ENCODE peak calls at places on chromosomes 7 and 10, in seven cellular contexts. One of them, this sample, is unnamed.

GRCh38 chr7:72416846-72417245 is 4.7 kb upstream of the CALN1 start:
- DNase-seq in astrocyte: no peak
- DNase-seq in heart left ventricle: no peak
- DNase-seq in GM12865: no peak
- DNase-seq in GM10248: no peak
- DNase-seq in tibial artery: no peak
- DNase-seq in nephron progenitor cell: no peak
- DNase-seq in this sample: no peak

GRCh38 chr10:98572594-98572993 is 125.9 kb upstream of the HPS1 start:
- DNase-seq in astrocyte: no peak
- DNase-seq in tibial artery: no peak
- DNase-seq in nephron progenitor cell: no peak
- DNase-seq in GM10248: no peak
- DNase-seq in GM12865: no peak
- DNase-seq in heart left ventricle: no peak
- DNase-seq in this sample: no peak

GRCh38 chr7:85160223-85160622 is 26.6 kb downstream of the SEMA3D start:
- DNase-seq in heart left ventricle: no peak
- DNase-seq in GM10248: peak
- DNase-seq in nephron progenitor cell: no peak
- DNase-seq in GM12865: peak
- DNase-seq in tibial artery: no peak
- DNase-seq in astrocyte: peak
- DNase-seq in this sample: no peak

GRCh38 chr10:98041352-98042043 is 11.1 kb upstream of the CRTAC1 start:
- DNase-seq in GM10248: peak
- DNase-seq in heart left ventricle: peak
- DNase-seq in GM12865: peak
- DNase-seq in tibial artery: peak
- DNase-seq in astrocyte: peak
- DNase-seq in nephron progenitor cell: peak
- DNase-seq in this sample: peak

GRCh38 chr10:97028126-97028831 is 157.5 kb downstream of the SLIT1 start:
- DNase-seq in nephron progenitor cell: no peak
- DNase-seq in GM10248: no peak
- DNase-seq in GM12865: no peak
- DNase-seq in astrocyte: peak
- DNase-seq in heart left ventricle: no peak
- DNase-seq in tibial artery: no peak
- DNase-seq in this sample: no peak

GRCh38 chr10:26593896-26594295 is 103.6 kb upstream of the PDSS1 start:
- DNase-seq in GM10248: peak
- DNase-seq in nephron progenitor cell: no peak
- DNase-seq in astrocyte: no peak
- DNase-seq in tibial artery: no peak
- DNase-seq in heart left ventricle: no peak
- DNase-seq in GM12865: no peak
- DNase-seq in this sample: no peak

GRCh38 chr10:42963302-42963701 is 113.6 kb upstream of the RET start:
- DNase-seq in heart left ventricle: peak
- DNase-seq in nephron progenitor cell: no peak
- DNase-seq in GM10248: no peak
- DNase-seq in GM12865: no peak
- DNase-seq in tibial artery: peak
- DNase-seq in astrocyte: no peak
- DNase-seq in this sample: no peak

GRCh38 chr10:92181575-92181974 is 109.3 kb downstream of the CPEB3 start:
- DNase-seq in tibial artery: no peak
- DNase-seq in GM12865: peak
- DNase-seq in GM10248: no peak
- DNase-seq in nephron progenitor cell: no peak
- DNase-seq in astrocyte: no peak
- DNase-seq in heart left ventricle: no peak
- DNase-seq in this sample: no peak

GRCh38 chr10:132374176-132374575 is 22.8 kb upstream of the PWWP2B start:
- DNase-seq in GM12865: no peak
- DNase-seq in nephron progenitor cell: no peak
- DNase-seq in tibial artery: peak
- DNase-seq in GM10248: no peak
- DNase-seq in heart left ventricle: no peak
- DNase-seq in astrocyte: no peak
- DNase-seq in this sample: no peak

GRCh38 chr10:34001087-34001580 is 666.7 kb upstream of the NRP1 start:
- DNase-seq in heart left ventricle: no peak
- DNase-seq in GM10248: no peak
- DNase-seq in GM12865: no peak
- DNase-seq in astrocyte: peak
- DNase-seq in tibial artery: no peak
- DNase-seq in nephron progenitor cell: no peak
- DNase-seq in this sample: no peak
- TF ChIP-seq CTCF in heart left ventricle: no peak
- TF ChIP-seq CTCF in GM10248: no peak
- TF ChIP-seq CTCF in GM12865: no peak
- TF ChIP-seq CTCF in astrocyte: no peak
- TF ChIP-seq CTCF in tibial artery: no peak
- TF ChIP-seq CTCF in nephron progenitor cell: no peak
- TF ChIP-seq CTCF in this sample: no peak

DNA sequence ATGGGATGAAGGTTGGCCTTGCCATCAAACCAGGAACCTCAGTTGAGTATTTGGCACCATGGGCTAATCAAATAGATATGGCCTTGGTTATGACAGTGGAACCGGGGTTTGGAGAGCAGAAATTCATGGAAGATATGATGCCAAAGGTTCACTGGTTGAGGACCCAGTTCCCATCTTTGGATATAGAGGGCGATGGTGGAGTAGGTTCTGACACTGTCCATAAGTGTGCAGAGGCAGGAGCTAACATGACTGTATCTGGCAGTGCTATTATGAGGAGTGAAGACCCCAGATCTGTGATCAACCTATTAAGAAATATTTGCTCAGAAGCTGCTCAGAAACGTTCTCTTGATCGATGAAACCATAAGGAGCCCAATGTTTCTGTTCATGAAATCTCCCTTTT is 641 bp downstream of the RPEL1 start:
- DNase-seq in nephron progenitor cell: no peak
- DNase-seq in heart left ventricle: no peak
- DNase-seq in GM12865: no peak
- DNase-seq in GM10248: no peak
- DNase-seq in astrocyte: no peak
- DNase-seq in tibial artery: no peak
- DNase-seq in this sample: no peak
- TF ChIP-seq CTCF in nephron progenitor cell: no peak
- TF ChIP-seq CTCF in heart left ventricle: no peak
- TF ChIP-seq CTCF in GM12865: no peak
- TF ChIP-seq CTCF in GM10248: no peak
- TF ChIP-seq CTCF in astrocyte: peak
- TF ChIP-seq CTCF in tibial artery: no peak
- TF ChIP-seq CTCF in this sample: no peak

GRCh38 chr10:48470115-48470892 is 134.6 kb downstream of the ARHGAP22 start:
- DNase-seq in heart left ventricle: no peak
- DNase-seq in GM10248: no peak
- DNase-seq in GM12865: no peak
- DNase-seq in nephron progenitor cell: peak
- DNase-seq in astrocyte: no peak
- DNase-seq in tibial artery: peak
- DNase-seq in this sample: no peak

GRCh38 chr10:48472670-48473069 is 132.2 kb downstream of the ARHGAP22 start:
- DNase-seq in tibial artery: no peak
- DNase-seq in astrocyte: no peak
- DNase-seq in heart left ventricle: no peak
- DNase-seq in GM10248: no peak
- DNase-seq in GM12865: no peak
- DNase-seq in nephron progenitor cell: no peak
- DNase-seq in this sample: no peak

GRCh38 chr10:48468866-48469511 is 135.9 kb downstream of the ARHGAP22 start:
- DNase-seq in tibial artery: no peak
- DNase-seq in astrocyte: no peak
- DNase-seq in nephron progenitor cell: no peak
- DNase-seq in GM12865: no peak
- DNase-seq in GM10248: no peak
- DNase-seq in heart left ventricle: no peak
- DNase-seq in this sample: no peak

GRCh38 chr10:48469516-48470020 is 135.3 kb downstream of the ARHGAP22 start:
- DNase-seq in nephron progenitor cell: no peak
- DNase-seq in astrocyte: no peak
- DNase-seq in heart left ventricle: no peak
- DNase-seq in GM10248: no peak
- DNase-seq in GM12865: no peak
- DNase-seq in tibial artery: no peak
- DNase-seq in this sample: no peak

GRCh38 chr10:48470893-48471805 is 133.7 kb downstream of the ARHGAP22 start:
- DNase-seq in tibial artery: no peak
- DNase-seq in GM10248: no peak
- DNase-seq in heart left ventricle: no peak
- DNase-seq in nephron progenitor cell: peak
- DNase-seq in GM12865: no peak
- DNase-seq in astrocyte: peak
- DNase-seq in this sample: no peak
- TF ChIP-seq CTCF in tibial artery: no peak
- TF ChIP-seq CTCF in GM10248: no peak
- TF ChIP-seq CTCF in heart left ventricle: no peak
- TF ChIP-seq CTCF in nephron progenitor cell: no peak
- TF ChIP-seq CTCF in GM12865: no peak
- TF ChIP-seq CTCF in astrocyte: peak
- TF ChIP-seq CTCF in this sample: peak

DNA sequence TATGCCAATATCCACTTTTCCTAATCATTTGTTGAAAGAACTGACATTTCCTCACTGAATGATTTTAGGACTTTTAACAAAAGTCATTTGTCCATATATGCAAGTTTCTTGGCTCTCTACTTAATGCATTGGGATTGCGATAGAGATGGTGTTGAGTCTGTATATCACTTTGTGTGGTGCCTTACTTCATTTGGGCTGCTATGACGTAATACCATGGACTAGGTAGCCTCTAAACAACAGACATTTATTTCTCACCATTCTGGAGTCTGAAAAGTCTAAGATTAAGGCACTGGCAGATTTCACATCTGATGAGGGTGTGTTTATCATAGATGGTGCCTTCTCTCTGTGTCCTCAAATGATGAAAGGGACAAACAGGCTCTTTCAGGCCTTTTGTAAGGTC is 342.6 kb downstream of the DPP6 start:
- DNase-seq in heart left ventricle: no peak
- DNase-seq in astrocyte: no peak
- DNase-seq in nephron progenitor cell: no peak
- DNase-seq in tibial artery: no peak
- DNase-seq in GM10248: no peak
- DNase-seq in GM12865: no peak
- DNase-seq in this sample: no peak
- TF ChIP-seq CTCF in heart left ventricle: no peak
- TF ChIP-seq CTCF in astrocyte: no peak
- TF ChIP-seq CTCF in nephron progenitor cell: no peak
- TF ChIP-seq CTCF in tibial artery: no peak
- TF ChIP-seq CTCF in GM10248: no peak
- TF ChIP-seq CTCF in GM12865: no peak
- TF ChIP-seq CTCF in this sample: no peak

GRCh38 chr10:81920213-81920829 is 45.3 kb downstream of the NRG3 start:
- DNase-seq in nephron progenitor cell: peak
- DNase-seq in astrocyte: no peak
- DNase-seq in heart left ventricle: no peak
- DNase-seq in tibial artery: no peak
- DNase-seq in GM10248: peak
- DNase-seq in GM12865: peak
- DNase-seq in this sample: peak
- TF ChIP-seq CTCF in nephron progenitor cell: peak
- TF ChIP-seq CTCF in astrocyte: peak
- TF ChIP-seq CTCF in heart left ventricle: no peak
- TF ChIP-seq CTCF in tibial artery: no peak
- TF ChIP-seq CTCF in GM10248: peak
- TF ChIP-seq CTCF in GM12865: peak
- TF ChIP-seq CTCF in this sample: peak

This sample was measured in endothelial cell.